ENCODE peak calls at places on chromosomes 4 and X, in seven cellular contexts. One of them, this sample, is unnamed.

GRCh38 chr4:48602763-48603162 is 112.7 kb downstream of the ZAR1 start:
- DNase-seq in RPMI7951: no peak
- DNase-seq in SK-MEL-5: no peak
- DNase-seq in LoVo: no peak
- DNase-seq in cardiac muscle cell: no peak
- DNase-seq in heart right ventricle: no peak
- DNase-seq in stimulated activated CD4-positive, alpha-beta T cell treated with anti-CD3 and anti-CD28 coated beads, Interleukin-2, amount 100 ng/mL, for 24 hours: no peak
- DNase-seq in this sample: no peak

GRCh38 chr4:82811838-82812672 is 13.5 kb upstream of the SCD5 start:
- DNase-seq in RPMI7951: peak; percentile 19
- DNase-seq in SK-MEL-5: no peak
- DNase-seq in LoVo: no peak
- DNase-seq in cardiac muscle cell: peak; percentile 14
- DNase-seq in heart right ventricle: no peak
- DNase-seq in stimulated activated CD4-positive, alpha-beta T cell treated with anti-CD3 and anti-CD28 coated beads, Interleukin-2, amount 100 ng/mL, for 24 hours: no peak
- DNase-seq in this sample: peak; percentile 40

GRCh38 chrX:15319075-15319474 is 3.6 kb upstream of the ASB11 start:
- DNase-seq in RPMI7951: no peak
- DNase-seq in SK-MEL-5: peak; percentile 75
- DNase-seq in LoVo: no peak
- DNase-seq in cardiac muscle cell: no peak
- DNase-seq in heart right ventricle: no peak
- DNase-seq in stimulated activated CD4-positive, alpha-beta T cell treated with anti-CD3 and anti-CD28 coated beads, Interleukin-2, amount 100 ng/mL, for 24 hours: no peak
- DNase-seq in this sample: peak; percentile 31

GRCh38 chr4:119898211-119898610 is 168.4 kb downstream of the MAD2L1 start:
- DNase-seq in RPMI7951: no peak
- DNase-seq in SK-MEL-5: no peak
- DNase-seq in LoVo: no peak
- DNase-seq in cardiac muscle cell: no peak
- DNase-seq in heart right ventricle: no peak
- DNase-seq in stimulated activated CD4-positive, alpha-beta T cell treated with anti-CD3 and anti-CD28 coated beads, Interleukin-2, amount 100 ng/mL, for 24 hours: no peak
- DNase-seq in this sample: no peak

GRCh38 chrX:14080031-14080430 is 50.3 kb upstream of the GEMIN8 start:
- DNase-seq in RPMI7951: no peak
- DNase-seq in SK-MEL-5: peak; percentile 8
- DNase-seq in LoVo: no peak
- DNase-seq in cardiac muscle cell: no peak
- DNase-seq in heart right ventricle: no peak
- DNase-seq in stimulated activated CD4-positive, alpha-beta T cell treated with anti-CD3 and anti-CD28 coated beads, Interleukin-2, amount 100 ng/mL, for 24 hours: no peak
- DNase-seq in this sample: no peak

GRCh38 chr4:45385306-45385705 is 659.0 kb upstream of the GNPDA2 start:
- DNase-seq in RPMI7951: no peak
- DNase-seq in SK-MEL-5: no peak
- DNase-seq in LoVo: no peak
- DNase-seq in cardiac muscle cell: no peak
- DNase-seq in heart right ventricle: no peak
- DNase-seq in stimulated activated CD4-positive, alpha-beta T cell treated with anti-CD3 and anti-CD28 coated beads, Interleukin-2, amount 100 ng/mL, for 24 hours: no peak
- DNase-seq in this sample: no peak

GRCh38 chr4:174198396-174199179 is 84.9 kb downstream of the FBXO8 start:
- DNase-seq in RPMI7951: peak; percentile 71
- DNase-seq in SK-MEL-5: peak; percentile 17
- DNase-seq in LoVo: no peak
- DNase-seq in cardiac muscle cell: peak; percentile 84
- DNase-seq in heart right ventricle: no peak
- DNase-seq in stimulated activated CD4-positive, alpha-beta T cell treated with anti-CD3 and anti-CD28 coated beads, Interleukin-2, amount 100 ng/mL, for 24 hours: no peak
- DNase-seq in this sample: no peak

GRCh38 chrX:50691820-50692219 is 122.2 kb downstream of the SHROOM4 start:
- DNase-seq in RPMI7951: peak; percentile 39
- DNase-seq in SK-MEL-5: peak; percentile 71
- DNase-seq in LoVo: peak; percentile 34
- DNase-seq in cardiac muscle cell: peak; percentile 60
- DNase-seq in heart right ventricle: no peak
- DNase-seq in stimulated activated CD4-positive, alpha-beta T cell treated with anti-CD3 and anti-CD28 coated beads, Interleukin-2, amount 100 ng/mL, for 24 hours: no peak
- DNase-seq in this sample: peak; percentile 56

GRCh38 chr4:147453561-147454141 is 27.2 kb upstream of the EDNRA start:
- DNase-seq in RPMI7951: peak; percentile 6
- DNase-seq in SK-MEL-5: peak; percentile 1
- DNase-seq in LoVo: peak; percentile 18
- DNase-seq in cardiac muscle cell: peak; percentile 95
- DNase-seq in heart right ventricle: no peak
- DNase-seq in stimulated activated CD4-positive, alpha-beta T cell treated with anti-CD3 and anti-CD28 coated beads, Interleukin-2, amount 100 ng/mL, for 24 hours: no peak
- DNase-seq in this sample: no peak

GRCh38 chr4:86977621-86978184 is 42.9 kb downstream of the AFF1 start:
- DNase-seq in RPMI7951: peak; percentile 80
- DNase-seq in SK-MEL-5: no peak
- DNase-seq in LoVo: peak; percentile 84
- DNase-seq in cardiac muscle cell: peak; percentile 53
- DNase-seq in heart right ventricle: no peak
- DNase-seq in stimulated activated CD4-positive, alpha-beta T cell treated with anti-CD3 and anti-CD28 coated beads, Interleukin-2, amount 100 ng/mL, for 24 hours: no peak
- DNase-seq in this sample: no peak

GRCh38 chrX:38045697-38046096 is 39.3 kb downstream of the SYTL5 start:
- DNase-seq in RPMI7951: no peak
- DNase-seq in SK-MEL-5: no peak
- DNase-seq in LoVo: peak; percentile 7
- DNase-seq in cardiac muscle cell: peak; percentile 51
- DNase-seq in heart right ventricle: no peak
- DNase-seq in stimulated activated CD4-positive, alpha-beta T cell treated with anti-CD3 and anti-CD28 coated beads, Interleukin-2, amount 100 ng/mL, for 24 hours: no peak
- DNase-seq in this sample: no peak

GRCh38 chr4:7425171-7425570 is 9.6 kb downstream of the PSAPL1 start:
- DNase-seq in RPMI7951: no peak
- DNase-seq in SK-MEL-5: no peak
- DNase-seq in LoVo: no peak
- DNase-seq in cardiac muscle cell: no peak
- DNase-seq in heart right ventricle: no peak
- DNase-seq in stimulated activated CD4-positive, alpha-beta T cell treated with anti-CD3 and anti-CD28 coated beads, Interleukin-2, amount 100 ng/mL, for 24 hours: no peak
- DNase-seq in this sample: no peak

GRCh38 chr4:122099896-122100295 is 52.2 kb upstream of the BLTP1 start:
- DNase-seq in RPMI7951: no peak
- DNase-seq in SK-MEL-5: no peak
- DNase-seq in LoVo: no peak
- DNase-seq in cardiac muscle cell: peak; percentile 2
- DNase-seq in heart right ventricle: no peak
- DNase-seq in stimulated activated CD4-positive, alpha-beta T cell treated with anti-CD3 and anti-CD28 coated beads, Interleukin-2, amount 100 ng/mL, for 24 hours: no peak
- DNase-seq in this sample: no peak

GRCh38 chr4:4260185-4260751 is 12.2 kb upstream of the TMEM128 start:
- DNase-seq in RPMI7951: peak; percentile 65
- DNase-seq in SK-MEL-5: peak; percentile 79
- DNase-seq in LoVo: no peak
- DNase-seq in cardiac muscle cell: peak; percentile 83
- DNase-seq in heart right ventricle: no peak
- DNase-seq in stimulated activated CD4-positive, alpha-beta T cell treated with anti-CD3 and anti-CD28 coated beads, Interleukin-2, amount 100 ng/mL, for 24 hours: no peak
- DNase-seq in this sample: no peak

GRCh38 chrX:149938427-149939270 is at the start of gene EOLA2:
- DNase-seq in RPMI7951: peak; percentile 99
- DNase-seq in SK-MEL-5: peak; percentile 97
- DNase-seq in LoVo: peak; percentile 87
- DNase-seq in cardiac muscle cell: peak; percentile 99
- DNase-seq in heart right ventricle: peak; percentile 92
- DNase-seq in stimulated activated CD4-positive, alpha-beta T cell treated with anti-CD3 and anti-CD28 coated beads, Interleukin-2, amount 100 ng/mL, for 24 hours: peak; percentile 89
- DNase-seq in this sample: peak; percentile 93

GRCh38 chr4:99438578-99438875 is 3.4 kb upstream of the ADH7 start:
- DNase-seq in RPMI7951: no peak
- DNase-seq in SK-MEL-5: no peak
- DNase-seq in LoVo: no peak
- DNase-seq in cardiac muscle cell: no peak
- DNase-seq in heart right ventricle: no peak
- DNase-seq in stimulated activated CD4-positive, alpha-beta T cell treated with anti-CD3 and anti-CD28 coated beads, Interleukin-2, amount 100 ng/mL, for 24 hours: no peak
- DNase-seq in this sample: no peak

GRCh38 chr4:120078216-120078615 is 11.6 kb upstream of the MAD2L1 start:
- DNase-seq in RPMI7951: no peak
- DNase-seq in SK-MEL-5: no peak
- DNase-seq in LoVo: no peak
- DNase-seq in cardiac muscle cell: no peak
- DNase-seq in heart right ventricle: no peak
- DNase-seq in stimulated activated CD4-positive, alpha-beta T cell treated with anti-CD3 and anti-CD28 coated beads, Interleukin-2, amount 100 ng/mL, for 24 hours: no peak
- DNase-seq in this sample: no peak

GRCh38 chrX:40953369-40953768 is 131.9 kb upstream of the USP9X start:
- DNase-seq in RPMI7951: no peak
- DNase-seq in SK-MEL-5: no peak
- DNase-seq in LoVo: no peak
- DNase-seq in cardiac muscle cell: no peak
- DNase-seq in heart right ventricle: no peak
- DNase-seq in stimulated activated CD4-positive, alpha-beta T cell treated with anti-CD3 and anti-CD28 coated beads, Interleukin-2, amount 100 ng/mL, for 24 hours: no peak
- DNase-seq in this sample: no peak

GRCh38 chr4:101156619-101157310 is 190.6 kb downstream of the PPP3CA start:
- DNase-seq in RPMI7951: no peak
- DNase-seq in SK-MEL-5: no peak
- DNase-seq in LoVo: no peak
- DNase-seq in cardiac muscle cell: no peak
- DNase-seq in heart right ventricle: no peak
- DNase-seq in stimulated activated CD4-positive, alpha-beta T cell treated with anti-CD3 and anti-CD28 coated beads, Interleukin-2, amount 100 ng/mL, for 24 hours: no peak
- DNase-seq in this sample: no peak

GRCh38 chr4:1720163-1720983 is 750 bp downstream of the TMEM129 start:
- DNase-seq in RPMI7951: peak; percentile 48
- DNase-seq in SK-MEL-5: no peak
- DNase-seq in LoVo: no peak
- DNase-seq in cardiac muscle cell: peak; percentile 53
- DNase-seq in heart right ventricle: peak; percentile 63
- DNase-seq in stimulated activated CD4-positive, alpha-beta T cell treated with anti-CD3 and anti-CD28 coated beads, Interleukin-2, amount 100 ng/mL, for 24 hours: peak; percentile 53
- DNase-seq in this sample: peak; percentile 45

GRCh38 chr4:1136028-1136427 is 22.7 kb upstream of the RNF212 start:
- DNase-seq in RPMI7951: no peak
- DNase-seq in SK-MEL-5: no peak
- DNase-seq in LoVo: no peak
- DNase-seq in cardiac muscle cell: peak; percentile 21
- DNase-seq in heart right ventricle: no peak
- DNase-seq in stimulated activated CD4-positive, alpha-beta T cell treated with anti-CD3 and anti-CD28 coated beads, Interleukin-2, amount 100 ng/mL, for 24 hours: no peak
- DNase-seq in this sample: no peak

GRCh38 chrX:103056902-103057301 is 7.1 kb downstream of the BEX1 start:
- DNase-seq in RPMI7951: no peak
- DNase-seq in SK-MEL-5: no peak
- DNase-seq in LoVo: no peak
- DNase-seq in cardiac muscle cell: no peak
- DNase-seq in heart right ventricle: no peak
- DNase-seq in stimulated activated CD4-positive, alpha-beta T cell treated with anti-CD3 and anti-CD28 coated beads, Interleukin-2, amount 100 ng/mL, for 24 hours: no peak
- DNase-seq in this sample: no peak

GRCh38 chr4:139761461-139761860 is 95.8 kb downstream of the MGST2 start:
- DNase-seq in RPMI7951: peak; percentile 39
- DNase-seq in SK-MEL-5: peak; percentile 77
- DNase-seq in LoVo: no peak
- DNase-seq in cardiac muscle cell: no peak
- DNase-seq in heart right ventricle: no peak
- DNase-seq in stimulated activated CD4-positive, alpha-beta T cell treated with anti-CD3 and anti-CD28 coated beads, Interleukin-2, amount 100 ng/mL, for 24 hours: no peak
- DNase-seq in this sample: no peak

GRCh38 chrX:5829469-5829868 is 399.2 kb downstream of the NLGN4X start:
- DNase-seq in RPMI7951: no peak
- DNase-seq in SK-MEL-5: no peak
- DNase-seq in LoVo: no peak
- DNase-seq in cardiac muscle cell: no peak
- DNase-seq in heart right ventricle: no peak
- DNase-seq in stimulated activated CD4-positive, alpha-beta T cell treated with anti-CD3 and anti-CD28 coated beads, Interleukin-2, amount 100 ng/mL, for 24 hours: no peak
- DNase-seq in this sample: no peak

GRCh38 chrX:40057405-40057804 is 40.4 kb downstream of the BCOR start:
- DNase-seq in RPMI7951: no peak
- DNase-seq in SK-MEL-5: no peak
- DNase-seq in LoVo: no peak
- DNase-seq in cardiac muscle cell: no peak
- DNase-seq in heart right ventricle: no peak
- DNase-seq in stimulated activated CD4-positive, alpha-beta T cell treated with anti-CD3 and anti-CD28 coated beads, Interleukin-2, amount 100 ng/mL, for 24 hours: no peak
- DNase-seq in this sample: no peak

GRCh38 chr4:8516061-8516573 is 64.1 kb upstream of the GPR78 start:
- DNase-seq in RPMI7951: peak; percentile 86
- DNase-seq in SK-MEL-5: no peak
- DNase-seq in LoVo: no peak
- DNase-seq in cardiac muscle cell: no peak
- DNase-seq in heart right ventricle: no peak
- DNase-seq in stimulated activated CD4-positive, alpha-beta T cell treated with anti-CD3 and anti-CD28 coated beads, Interleukin-2, amount 100 ng/mL, for 24 hours: no peak
- DNase-seq in this sample: no peak

GRCh38 chr4:81214518-81215218 is 354 bp downstream of the PRKG2 start:
- DNase-seq in RPMI7951: no peak
- DNase-seq in SK-MEL-5: no peak
- DNase-seq in LoVo: no peak
- DNase-seq in cardiac muscle cell: peak; percentile 53
- DNase-seq in heart right ventricle: peak; percentile 13
- DNase-seq in stimulated activated CD4-positive, alpha-beta T cell treated with anti-CD3 and anti-CD28 coated beads, Interleukin-2, amount 100 ng/mL, for 24 hours: no peak
- DNase-seq in this sample: no peak

This sample was measured in midbrain.